ENCODE peak calls at places on chromosome 7, in seven cellular contexts. J is HCT116, X is HepG2, A is SK-N-SH, M is K562, O is GM12878, I is H1. W is an unnamed sample.

GRCh38 chr7:31856366-31856765 is 169.4 kb downstream of the PPP1R17 start:
- DNase-seq in J (no peak), X (no peak), A (no peak), M (no peak), O (no peak), I (no peak), W (no peak)

GRCh38 chr7:98802088-98802780 is 67.6 kb downstream of the TMEM130 start:
- DNase-seq in J (peak), X (peak), A (peak), M (peak), O (peak), I (no peak), W (no peak)

GRCh38 chr7:27183682-27184341 is 1.2 kb downstream of the HOXA11 start:
- DNase-seq in J (no peak), X (no peak), A (peak), M (no peak), O (no peak), I (peak), W (no peak)

GRCh38 chr7:17532861-17533404 is 234.5 kb downstream of the AHR start:
- DNase-seq in J (peak), X (no peak), A (no peak), M (no peak), O (no peak), I (no peak), W (no peak)

GRCh38 chr7:27586825-27587224 is 75.9 kb downstream of the HIBADH start:
- DNase-seq in J (no peak), X (no peak), A (peak), M (no peak), O (peak), I (no peak), W (no peak)

GRCh38 chr7:21639206-21639868 is 96.5 kb downstream of the DNAH11 start:
- DNase-seq in J (no peak), X (no peak), A (no peak), M (no peak), O (no peak), I (no peak), W (no peak)

GRCh38 chr7:114819629-114820362 is 102.1 kb upstream of the MDFIC start:
- DNase-seq in J (peak), X (peak), A (no peak), M (no peak), O (no peak), I (no peak), W (peak)

GRCh38 chr7:82469207-82469606 is 25.6 kb upstream of the CACNA2D1 start:
- DNase-seq in J (no peak), X (no peak), A (no peak), M (no peak), O (no peak), I (no peak), W (no peak)

GRCh38 chr7:1804310-1804709 is 134.2 kb downstream of the ELFN1 start:
- DNase-seq in J (no peak), X (no peak), A (no peak), M (no peak), O (no peak), I (no peak), W (no peak)

GRCh38 chr7:31105256-31105950 is 53.3 kb downstream of the ADCYAP1R1 start:
- DNase-seq in J (no peak), X (no peak), A (no peak), M (no peak), O (no peak), I (no peak), W (no peak)

GRCh38 chr7:510061-510481 is 9.6 kb downstream of the PDGFA start:
- DNase-seq in J (no peak), X (no peak), A (no peak), M (no peak), O (no peak), I (no peak), W (no peak)

GRCh38 chr7:88635149-88635548 is 124.4 kb upstream of the ZNF804B start:
- DNase-seq in J (no peak), X (no peak), A (no peak), M (no peak), O (no peak), I (no peak), W (no peak)

GRCh38 chr7:90955641-90956207 is 308.5 kb upstream of the FZD1 start:
- DNase-seq in J (no peak), X (no peak), A (no peak), M (no peak), O (no peak), I (no peak), W (no peak)

GRCh38 chr7:12756841-12757240 is 69.4 kb downstream of the ARL4A start:
- DNase-seq in J (no peak), X (no peak), A (no peak), M (no peak), O (no peak), I (no peak), W (no peak)

GRCh38 chr7:30556854-30557644 is 37.6 kb upstream of the GARS1 start:
- DNase-seq in J (no peak), X (no peak), A (no peak), M (no peak), O (no peak), I (no peak), W (no peak)

GRCh38 chr7:127813991-127814556 is 162.1 kb downstream of the SND1 start:
- DNase-seq in J (no peak), X (no peak), A (no peak), M (no peak), O (no peak), I (no peak), W (no peak)

GRCh38 chr7:155209920-155210319 is 87.8 kb upstream of the INSIG1 start:
- DNase-seq in J (no peak), X (no peak), A (no peak), M (no peak), O (no peak), I (no peak), W (no peak)

GRCh38 chr7:129903935-129904334 is 48.8 kb downstream of the UBE2H start:
- DNase-seq in J (no peak), X (no peak), A (no peak), M (no peak), O (peak), I (no peak), W (no peak)

GRCh38 chr7:50713357-50713965 is 69.2 kb downstream of the GRB10 start:
- DNase-seq in J (no peak), X (no peak), A (no peak), M (no peak), O (no peak), I (no peak), W (no peak)

GRCh38 chr7:141976524-141977245 is 3.1 kb upstream of the TAS2R38 start:
- DNase-seq in J (no peak), X (no peak), A (no peak), M (no peak), O (no peak), I (no peak), W (no peak)

GRCh38 chr7:116679495-116679894 is 7.5 kb downstream of the MET start:
- DNase-seq in J (no peak), X (no peak), A (no peak), M (no peak), O (no peak), I (no peak), W (no peak)

GRCh38 chr7:76191783-76192240 is 9.9 kb upstream of the SRRM3 start:
- DNase-seq in J (peak), X (peak), A (peak), M (peak), O (no peak), I (peak), W (no peak)

GRCh38 chr7:65441010-65441409 is 67.4 kb downstream of the ZNF92 start:
- DNase-seq in J (no peak), X (no peak), A (no peak), M (no peak), O (no peak), I (no peak), W (no peak)

GRCh38 chr7:78020131-78020873 is 221.7 kb downstream of the PHTF2 start:
- DNase-seq in J (peak), X (peak), A (peak), M (peak), O (peak), I (peak), W (peak)

GRCh38 chr7:37336259-37336658 is 112.4 kb downstream of the ELMO1 start:
- DNase-seq in J (no peak), X (no peak), A (no peak), M (no peak), O (peak), I (no peak), W (no peak)

GRCh38 chr7:20172736-20173334 is 44.3 kb downstream of the MACC1 start:
- DNase-seq in J (peak), X (peak), A (peak), M (peak), O (no peak), I (peak), W (peak)

GRCh38 chr7:83429493-83429892 is 219.4 kb downstream of the SEMA3E start:
- DNase-seq in J (no peak), X (no peak), A (no peak), M (no peak), O (no peak), I (no peak), W (no peak)

GRCh38 chr7:38190010-38190409 is 12.0 kb downstream of the STARD3NL start:
- DNase-seq in J (no peak), X (no peak), A (no peak), M (no peak), O (no peak), I (no peak), W (no peak)

GRCh38 chr7:117347962-117348672 is 25.3 kb upstream of the WNT2 start:
- DNase-seq in J (no peak), X (no peak), A (no peak), M (no peak), O (peak), I (no peak), W (no peak)

GRCh38 chr7:107315821-107316220 is 147.0 kb downstream of the HBP1 start:
- DNase-seq in J (no peak), X (no peak), A (no peak), M (no peak), O (no peak), I (no peak), W (no peak)

GRCh38 chr7:134472572-134473242 is 13.8 kb upstream of the AKR1B1 start:
- DNase-seq in J (no peak), X (peak), A (no peak), M (no peak), O (no peak), I (no peak), W (no peak)

GRCh38 chr7:473211-473734 is 46.4 kb downstream of the PDGFA start:
- DNase-seq in J (no peak), X (no peak), A (no peak), M (no peak), O (no peak), I (peak), W (no peak)

GRCh38 chr7:139035588-139036353 is at the start of gene ZC3HAV1L:
- DNase-seq in J (peak), X (peak), A (peak), M (no peak), O (no peak), I (peak), W (no peak)

GRCh38 chr7:153065021-153065420 is 305.5 kb downstream of the ACTR3B start:
- DNase-seq in J (no peak), X (peak), A (no peak), M (no peak), O (no peak), I (no peak), W (no peak)

GRCh38 chr7:34086064-34086463 is 180.7 kb downstream of the BMPER start:
- DNase-seq in J (no peak), X (no peak), A (no peak), M (no peak), O (no peak), I (no peak), W (no peak)

GRCh38 chr7:143417734-143418378 is 9.2 kb upstream of the EPHA1 start:
- DNase-seq in J (no peak), X (no peak), A (no peak), M (no peak), O (no peak), I (no peak), W (no peak)

GRCh38 chr7:23299770-23300300 is 696 bp downstream of the MALSU1 start:
- DNase-seq in J (no peak), X (peak), A (peak), M (no peak), O (no peak), I (no peak), W (no peak)

DNA sequence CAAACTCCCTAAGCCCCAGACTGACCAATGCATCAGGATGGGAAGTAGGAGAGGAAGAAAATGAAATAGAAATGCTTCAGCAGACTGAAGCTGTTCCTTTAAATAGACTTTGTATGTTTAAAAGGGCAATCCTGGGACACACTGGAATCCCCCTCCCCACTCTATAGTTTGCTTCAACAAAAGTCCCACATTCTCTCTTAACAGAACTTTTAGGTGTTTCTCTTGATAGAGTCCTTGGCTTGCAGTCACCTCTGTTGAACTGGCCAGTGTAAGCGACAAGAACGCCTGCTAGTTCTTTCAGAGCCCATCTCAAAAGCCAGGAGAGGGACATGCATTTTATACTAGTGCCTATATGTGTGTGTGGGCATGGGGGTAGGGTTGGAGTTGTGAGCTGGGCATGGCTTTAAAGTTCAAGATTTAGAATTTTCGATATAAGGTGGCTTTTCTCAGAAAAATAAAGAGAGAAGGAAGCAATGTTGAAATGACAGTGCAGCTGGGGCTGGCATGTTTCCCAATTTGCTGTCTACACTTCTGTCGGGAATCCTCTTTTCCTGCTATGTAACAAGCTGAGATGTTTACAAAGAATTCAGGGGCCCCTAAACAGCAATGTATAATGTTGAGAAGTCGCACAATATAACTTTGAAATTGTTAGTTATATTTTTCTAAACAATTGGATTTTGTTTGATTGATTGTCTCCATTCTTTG is 2.1 kb downstream of the TBX20 start:
- DNase-seq in J (no peak), X (no peak), A (no peak), M (peak), O (no peak), I (peak), W (no peak)
- H3K27ac ChIP-seq in J (no peak), X (no peak), A (no peak), M (no peak), O (no peak), I (no peak), W (no peak)

DNA sequence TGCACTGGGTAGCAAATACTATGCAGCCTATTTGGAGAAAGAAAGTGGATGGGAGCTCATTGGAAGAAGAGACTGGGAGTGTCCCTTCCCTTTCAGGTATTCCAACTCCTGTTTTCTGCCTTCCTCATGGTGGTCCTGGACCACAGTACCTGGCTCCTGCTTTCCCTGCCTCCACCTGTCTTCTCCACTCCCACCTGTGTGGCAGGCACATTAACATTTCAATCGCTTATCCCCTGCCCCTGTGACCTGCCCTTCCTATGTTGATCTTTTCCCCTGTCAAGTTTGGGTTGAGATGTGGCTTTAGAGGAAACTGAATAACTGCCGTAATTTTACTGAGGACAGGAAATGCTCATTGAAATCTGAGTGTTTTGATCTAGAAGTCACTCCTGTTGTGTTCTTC is 415.8 kb upstream of the PODXL start:
- DNase-seq in J (no peak), X (no peak), A (no peak), M (no peak), O (no peak), I (no peak), W (no peak)
- TF ChIP-seq SIN3A in J (no peak), X (no peak), A (no peak), M (no peak), O (no peak), I (no peak), W (no peak)

DNA sequence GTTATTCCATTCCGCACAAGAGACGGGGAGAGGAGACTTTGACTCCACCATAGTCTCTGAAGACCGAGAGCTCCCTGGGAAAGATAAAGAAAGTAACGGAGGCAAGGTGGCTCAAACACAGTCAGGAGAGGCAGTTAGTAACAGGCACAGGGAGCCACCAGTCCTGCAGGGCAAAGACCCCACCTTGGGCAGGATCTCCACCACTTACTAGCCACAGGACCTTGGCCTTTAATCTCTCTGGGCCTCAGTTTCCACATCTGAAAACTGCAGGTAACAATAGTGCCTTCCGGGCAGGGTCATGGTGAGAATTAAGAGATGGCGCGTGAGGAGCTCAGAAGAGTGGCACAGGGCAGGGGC is 100.3 kb downstream of the TNS3 start:
- DNase-seq in J (no peak), X (no peak), A (no peak), M (no peak), O (no peak), I (no peak), W (no peak)
- H3K27ac ChIP-seq in J (no peak), X (no peak), A (peak), M (no peak), O (no peak), I (no peak), W (peak)

DNA sequence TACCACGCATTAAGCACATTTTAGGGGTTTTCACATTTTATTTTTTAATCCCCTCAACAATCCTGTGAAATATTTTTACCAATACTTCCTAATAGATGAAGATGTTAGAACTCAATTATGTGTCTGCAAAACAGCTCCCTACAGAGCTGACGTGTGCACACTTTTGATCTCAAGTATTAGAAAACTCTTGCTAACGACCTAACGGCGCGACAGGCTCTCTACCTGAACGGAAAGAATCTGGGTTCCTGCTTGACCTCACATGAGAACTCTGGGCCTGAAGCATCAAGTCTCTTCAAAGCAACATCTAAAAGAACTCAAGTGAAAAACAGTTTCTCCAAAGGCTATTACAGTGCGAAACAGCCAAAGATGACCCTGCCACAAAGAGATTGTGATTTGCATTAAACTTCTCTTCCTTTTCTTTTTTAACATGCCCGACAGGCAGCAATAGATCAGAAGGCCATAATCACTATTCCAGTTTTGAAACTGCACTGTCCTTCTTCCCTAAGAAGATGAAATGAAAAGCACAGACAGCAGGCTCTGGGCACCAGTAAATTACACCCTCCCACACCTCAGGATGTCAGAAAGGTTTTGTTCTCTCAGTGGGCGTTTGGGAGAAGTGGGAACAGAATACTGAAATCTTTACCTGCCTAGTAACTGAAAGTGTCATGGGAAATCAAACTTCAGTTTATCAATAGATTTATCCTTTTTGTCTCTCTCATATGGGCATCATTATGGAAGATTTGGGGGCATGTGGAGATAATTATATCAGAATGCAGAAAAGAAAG is 113.7 kb downstream of the DOCK4 start:
- DNase-seq in J (no peak), X (no peak), A (no peak), M (no peak), O (no peak), I (no peak), W (no peak)
- TF ChIP-seq SIN3A in J (no peak), X (no peak), A (no peak), M (no peak), O (no peak), I (no peak), W (no peak)

GRCh38 chr7:74023786-74024185 is 4.2 kb upstream of the ELN start:
- DNase-seq in J (no peak), X (no peak), A (no peak), M (no peak), O (no peak), I (no peak), W (no peak)
- H3K27ac ChIP-seq in J (no peak), X (no peak), A (no peak), M (no peak), O (no peak), I (no peak), W (no peak)

GRCh38 chr7:4073750-4074149 is 608.3 kb upstream of the FOXK1 start:
- DNase-seq in J (no peak), X (no peak), A (no peak), M (no peak), O (no peak), I (peak), W (no peak)
- TF ChIP-seq SIN3A in J (no peak), X (no peak), A (no peak), M (no peak), O (no peak), I (no peak), W (no peak)

DNA sequence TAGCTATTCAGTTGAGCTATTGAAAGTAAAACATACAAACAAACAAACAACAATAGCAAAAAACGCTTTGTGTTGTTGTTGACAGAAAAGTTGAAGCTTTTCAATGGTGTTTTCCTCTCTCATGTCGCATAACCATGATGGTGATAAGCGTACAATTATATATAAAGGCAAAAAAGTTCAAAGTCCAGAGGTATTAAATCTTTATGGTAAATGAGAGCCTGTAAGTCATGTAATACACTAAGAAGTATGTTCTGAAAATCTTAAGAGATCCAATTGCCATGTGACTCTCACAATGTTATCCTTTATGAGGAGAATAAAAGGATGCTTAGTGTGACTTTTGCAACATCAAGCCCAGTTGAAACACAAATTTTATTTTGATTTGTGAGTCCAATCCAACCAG is 93.9 kb downstream of the PPP1R9A start:
- DNase-seq in J (no peak), X (no peak), A (no peak), M (no peak), O (no peak), I (no peak), W (no peak)
- H3K27ac ChIP-seq in J (no peak), X (no peak), A (no peak), M (no peak), O (no peak), I (no peak), W (no peak)